ENCODE peak calls at places on chromosomes 7 and 10, in ten cellular contexts. P is stimulated activated CD4-positive, alpha-beta T cell treated with anti-CD3 and anti-CD28 coated beads, TNF-alpha, amount 100 ng/mL, for 4 hours; Y is stimulated activated CD8-positive, alpha-beta memory T cell treated with anti-CD3 and anti-CD28 coated beads, Interleukin-4, amount 100 ng/mL, for 48 hours; A is nephron progenitor cell; T is NCI-H1417; J is activated CD4-positive, alpha-beta T cell treated with anti-CD3 and anti-CD28 coated beads, Interleukin-2, amount 50 U/mL, for 1 hour; X is EL; L is endothelial cell; Q is amygdala; O is activated T-cell treated with anti-CD3 and anti-CD28 coated beads, Interleukin-2, amount 50 U/mL, for 72 hours. U is an unnamed sample.

GRCh38 chr7:73832806-73833205 is 2.0 kb downstream of the CLDN4 start:
- DNase-seq in P (no peak), Y (no peak), A (no peak), T (no peak), J (no peak), X (no peak), L (no peak), Q (no peak), O (no peak), U (no peak)

GRCh38 chr10:84310470-84310869 is 17.9 kb upstream of the CCSER2 start:
- DNase-seq in P (no peak), Y (no peak), A (no peak), T (no peak), J (no peak), X (peak; percentile 22), L (no peak), Q (no peak), O (no peak), U (peak; percentile 18)

GRCh38 chr10:32171213-32171612 is 115.0 kb upstream of the KIF5B start:
- DNase-seq in P (no peak), Y (no peak), A (no peak), T (peak; percentile 30), J (no peak), X (no peak), L (no peak), Q (no peak), O (no peak), U (no peak)

GRCh38 chr7:151311294-151311864 is 30.2 kb upstream of the NUB1 start:
- DNase-seq in P (no peak), Y (peak; percentile 52), A (no peak), T (peak; percentile 22), J (no peak), X (no peak), L (peak; percentile 45), Q (no peak), O (no peak), U (peak; percentile 24)

GRCh38 chr10:61283489-61284221 is 169.5 kb downstream of the TMEM26 start:
- DNase-seq in P (no peak), Y (no peak), A (no peak), T (no peak), J (no peak), X (no peak), L (no peak), Q (no peak), O (no peak), U (peak; percentile 48)

GRCh38 chr7:11881680-11882079 is 49.7 kb upstream of the THSD7A start:
- DNase-seq in P (no peak), Y (no peak), A (no peak), T (no peak), J (no peak), X (no peak), L (no peak), Q (no peak), O (no peak), U (no peak)

GRCh38 chr7:4270941-4271715 is 411.0 kb upstream of the FOXK1 start:
- DNase-seq in P (no peak), Y (no peak), A (no peak), T (no peak), J (no peak), X (no peak), L (no peak), Q (no peak), O (no peak), U (no peak)

GRCh38 chr10:69842020-69842419 is 40.3 kb downstream of the COL13A1 start:
- DNase-seq in P (no peak), Y (no peak), A (no peak), T (no peak), J (no peak), X (no peak), L (no peak), Q (no peak), O (peak; percentile 11), U (no peak)

GRCh38 chr7:32892521-32893224 is 1.1 kb upstream of the KBTBD2 start:
- DNase-seq in P (peak; percentile 18), Y (peak; percentile 64), A (peak; percentile 54), T (no peak), J (peak; percentile 43), X (peak; percentile 73), L (peak; percentile 37), Q (no peak), O (peak; percentile 37), U (peak; percentile 81)

GRCh38 chr7:23598321-23598720 is 1.1 kb downstream of the CCDC126 start:
- DNase-seq in P (no peak), Y (no peak), A (no peak), T (peak; percentile 49), J (no peak), X (no peak), L (no peak), Q (no peak), O (no peak), U (no peak)

GRCh38 chr10:97830064-97830463 is 19.6 kb upstream of the GOLGA7B start:
- DNase-seq in P (no peak), Y (no peak), A (no peak), T (peak; percentile 25), J (no peak), X (no peak), L (no peak), Q (no peak), O (no peak), U (no peak)

GRCh38 chr7:131909151-131909768 is 352.8 kb upstream of the PODXL start:
- DNase-seq in P (no peak), Y (no peak), A (no peak), T (no peak), J (no peak), X (no peak), L (peak; percentile 26), Q (no peak), O (no peak), U (peak; percentile 12)

GRCh38 chr7:151432658-151433521 is 7.1 kb downstream of the CRYGN start:
- DNase-seq in P (no peak), Y (peak; percentile 72), A (no peak), T (no peak), J (peak; percentile 40), X (no peak), L (no peak), Q (no peak), O (peak; percentile 80), U (no peak)

GRCh38 chr7:40332516-40332915 is 197.7 kb downstream of the SUGCT start:
- DNase-seq in P (no peak), Y (no peak), A (no peak), T (no peak), J (no peak), X (no peak), L (no peak), Q (no peak), O (no peak), U (no peak)

GRCh38 chr10:118818621-118819221 is 64.0 kb upstream of the CACUL1 start:
- DNase-seq in P (no peak), Y (no peak), A (no peak), T (peak; percentile 11), J (no peak), X (no peak), L (no peak), Q (no peak), O (no peak), U (no peak)

GRCh38 chr10:117134084-117135025 is 3.7 kb downstream of the VAX1 start:
- DNase-seq in P (no peak), Y (no peak), A (peak; percentile 56), T (no peak), J (no peak), X (no peak), L (peak; percentile 64), Q (no peak), O (no peak), U (peak; percentile 41)